ENCODE peak calls at places on chromosomes 12 and 14, in nine cellular contexts. One of them, this sample, is unnamed.

GRCh38 chr12:115507951-115508722 is 769.4 kb downstream of the MED13L start:
- DNase-seq in activated T-helper 1 cell treated with anti-CD3 and anti-CD28 coated beads, Interleukin-12 subunit alpha, Interleukin-12 subunit beta, Interleukin-2, Interleukin-4 antibody, amounts not matched to agents 30 ng/mL and 10 ng/mL and 1 ng/mL, durations not matched to agents 14 hours and 24 hours and 36 hours: no peak
- DNase-seq in H4: no peak
- DNase-seq in NCI-H774: peak
- DNase-seq in epithelial cell of proximal tubule: no peak
- DNase-seq in renal cortical epithelial cell: no peak
- DNase-seq in NCI-H345: peak
- DNase-seq in GM20000: no peak
- DNase-seq in activated naive CD8-positive, alpha-beta T cell treated with anti-CD3 and anti-CD28 coated beads, Interleukin-2, amount 50 U/mL, for 24 hours: no peak
- DNase-seq in this sample: no peak

GRCh38 chr14:64217318-64217717 is 76.9 kb downstream of the ESR2 start:
- DNase-seq in NCI-H774: no peak
- DNase-seq in renal cortical epithelial cell: no peak
- DNase-seq in activated naive CD8-positive, alpha-beta T cell treated with anti-CD3 and anti-CD28 coated beads, Interleukin-2, amount 50 U/mL, for 24 hours: no peak
- DNase-seq in NCI-H345: no peak
- DNase-seq in activated T-helper 1 cell treated with anti-CD3 and anti-CD28 coated beads, Interleukin-12 subunit alpha, Interleukin-12 subunit beta, Interleukin-2, Interleukin-4 antibody, amounts not matched to agents 30 ng/mL and 10 ng/mL and 1 ng/mL, durations not matched to agents 14 hours and 24 hours and 36 hours: no peak
- DNase-seq in epithelial cell of proximal tubule: no peak
- DNase-seq in H4: no peak
- DNase-seq in GM20000: no peak
- DNase-seq in this sample: no peak

GRCh38 chr14:54002653-54003052 is 46.0 kb upstream of the BMP4 start:
- DNase-seq in NCI-H345: no peak
- DNase-seq in activated T-helper 1 cell treated with anti-CD3 and anti-CD28 coated beads, Interleukin-12 subunit alpha, Interleukin-12 subunit beta, Interleukin-2, Interleukin-4 antibody, amounts not matched to agents 30 ng/mL and 10 ng/mL and 1 ng/mL, durations not matched to agents 14 hours and 24 hours and 36 hours: no peak
- DNase-seq in NCI-H774: no peak
- DNase-seq in epithelial cell of proximal tubule: no peak
- DNase-seq in GM20000: no peak
- DNase-seq in renal cortical epithelial cell: no peak
- DNase-seq in H4: no peak
- DNase-seq in activated naive CD8-positive, alpha-beta T cell treated with anti-CD3 and anti-CD28 coated beads, Interleukin-2, amount 50 U/mL, for 24 hours: no peak
- DNase-seq in this sample: no peak

GRCh38 chr14:35140718-35141581 is 18.6 kb downstream of the PRORP start:
- DNase-seq in NCI-H774: peak
- DNase-seq in activated T-helper 1 cell treated with anti-CD3 and anti-CD28 coated beads, Interleukin-12 subunit alpha, Interleukin-12 subunit beta, Interleukin-2, Interleukin-4 antibody, amounts not matched to agents 30 ng/mL and 10 ng/mL and 1 ng/mL, durations not matched to agents 14 hours and 24 hours and 36 hours: no peak
- DNase-seq in NCI-H345: peak
- DNase-seq in epithelial cell of proximal tubule: no peak
- DNase-seq in H4: no peak
- DNase-seq in activated naive CD8-positive, alpha-beta T cell treated with anti-CD3 and anti-CD28 coated beads, Interleukin-2, amount 50 U/mL, for 24 hours: no peak
- DNase-seq in GM20000: no peak
- DNase-seq in renal cortical epithelial cell: peak
- DNase-seq in this sample: no peak

GRCh38 chr12:25276199-25276937 is 25.6 kb upstream of the KRAS start:
- DNase-seq in NCI-H345: peak
- DNase-seq in GM20000: no peak
- DNase-seq in activated T-helper 1 cell treated with anti-CD3 and anti-CD28 coated beads, Interleukin-12 subunit alpha, Interleukin-12 subunit beta, Interleukin-2, Interleukin-4 antibody, amounts not matched to agents 30 ng/mL and 10 ng/mL and 1 ng/mL, durations not matched to agents 14 hours and 24 hours and 36 hours: no peak
- DNase-seq in epithelial cell of proximal tubule: peak
- DNase-seq in renal cortical epithelial cell: peak
- DNase-seq in activated naive CD8-positive, alpha-beta T cell treated with anti-CD3 and anti-CD28 coated beads, Interleukin-2, amount 50 U/mL, for 24 hours: peak
- DNase-seq in NCI-H774: peak
- DNase-seq in H4: peak
- DNase-seq in this sample: no peak

GRCh38 chr12:120055231-120055630 is 61.3 kb downstream of the RAB35 start:
- DNase-seq in activated naive CD8-positive, alpha-beta T cell treated with anti-CD3 and anti-CD28 coated beads, Interleukin-2, amount 50 U/mL, for 24 hours: no peak
- DNase-seq in GM20000: no peak
- DNase-seq in NCI-H774: no peak
- DNase-seq in renal cortical epithelial cell: peak
- DNase-seq in activated T-helper 1 cell treated with anti-CD3 and anti-CD28 coated beads, Interleukin-12 subunit alpha, Interleukin-12 subunit beta, Interleukin-2, Interleukin-4 antibody, amounts not matched to agents 30 ng/mL and 10 ng/mL and 1 ng/mL, durations not matched to agents 14 hours and 24 hours and 36 hours: no peak
- DNase-seq in H4: no peak
- DNase-seq in epithelial cell of proximal tubule: no peak
- DNase-seq in NCI-H345: no peak
- DNase-seq in this sample: no peak

GRCh38 chr14:63924375-63924774 is 71.6 kb downstream of the SYNE2 start:
- DNase-seq in renal cortical epithelial cell: no peak
- DNase-seq in NCI-H774: no peak
- DNase-seq in epithelial cell of proximal tubule: no peak
- DNase-seq in activated T-helper 1 cell treated with anti-CD3 and anti-CD28 coated beads, Interleukin-12 subunit alpha, Interleukin-12 subunit beta, Interleukin-2, Interleukin-4 antibody, amounts not matched to agents 30 ng/mL and 10 ng/mL and 1 ng/mL, durations not matched to agents 14 hours and 24 hours and 36 hours: no peak
- DNase-seq in NCI-H345: no peak
- DNase-seq in H4: no peak
- DNase-seq in activated naive CD8-positive, alpha-beta T cell treated with anti-CD3 and anti-CD28 coated beads, Interleukin-2, amount 50 U/mL, for 24 hours: no peak
- DNase-seq in GM20000: no peak
- DNase-seq in this sample: no peak

GRCh38 chr14:56004807-56005579 is 113.2 kb upstream of the PELI2 start:
- DNase-seq in GM20000: peak
- DNase-seq in NCI-H345: no peak
- DNase-seq in activated T-helper 1 cell treated with anti-CD3 and anti-CD28 coated beads, Interleukin-12 subunit alpha, Interleukin-12 subunit beta, Interleukin-2, Interleukin-4 antibody, amounts not matched to agents 30 ng/mL and 10 ng/mL and 1 ng/mL, durations not matched to agents 14 hours and 24 hours and 36 hours: peak
- DNase-seq in renal cortical epithelial cell: peak
- DNase-seq in activated naive CD8-positive, alpha-beta T cell treated with anti-CD3 and anti-CD28 coated beads, Interleukin-2, amount 50 U/mL, for 24 hours: peak
- DNase-seq in epithelial cell of proximal tubule: peak
- DNase-seq in H4: peak
- DNase-seq in NCI-H774: no peak
- DNase-seq in this sample: peak

GRCh38 chr12:114932806-114933205 is 248.8 kb upstream of the TBX3 start:
- DNase-seq in GM20000: no peak
- DNase-seq in renal cortical epithelial cell: no peak
- DNase-seq in activated T-helper 1 cell treated with anti-CD3 and anti-CD28 coated beads, Interleukin-12 subunit alpha, Interleukin-12 subunit beta, Interleukin-2, Interleukin-4 antibody, amounts not matched to agents 30 ng/mL and 10 ng/mL and 1 ng/mL, durations not matched to agents 14 hours and 24 hours and 36 hours: no peak
- DNase-seq in NCI-H774: no peak
- DNase-seq in epithelial cell of proximal tubule: no peak
- DNase-seq in activated naive CD8-positive, alpha-beta T cell treated with anti-CD3 and anti-CD28 coated beads, Interleukin-2, amount 50 U/mL, for 24 hours: no peak
- DNase-seq in NCI-H345: no peak
- DNase-seq in H4: no peak
- DNase-seq in this sample: no peak

GRCh38 chr14:104292084-104292970 is 153.9 kb downstream of the KIF26A start:
- DNase-seq in H4: no peak
- DNase-seq in GM20000: no peak
- DNase-seq in NCI-H774: no peak
- DNase-seq in renal cortical epithelial cell: no peak
- DNase-seq in epithelial cell of proximal tubule: no peak
- DNase-seq in activated T-helper 1 cell treated with anti-CD3 and anti-CD28 coated beads, Interleukin-12 subunit alpha, Interleukin-12 subunit beta, Interleukin-2, Interleukin-4 antibody, amounts not matched to agents 30 ng/mL and 10 ng/mL and 1 ng/mL, durations not matched to agents 14 hours and 24 hours and 36 hours: no peak
- DNase-seq in NCI-H345: no peak
- DNase-seq in activated naive CD8-positive, alpha-beta T cell treated with anti-CD3 and anti-CD28 coated beads, Interleukin-2, amount 50 U/mL, for 24 hours: no peak
- DNase-seq in this sample: no peak

This sample was measured in right atrium auricular region.